ENCODE peak calls at places on chromosomes 1 and 21, in seven cellular contexts. One of them, this sample, is unnamed.

GRCh38 chr21:44702973-44703730 is 6.2 kb downstream of the KRTAP10-12 start:
- DNase-seq in A673: no peak
- DNase-seq in WERI-Rb-1: peak
- DNase-seq in cardiac fibroblast: no peak
- DNase-seq in tibial artery: peak
- DNase-seq in PC-9: no peak
- DNase-seq in lung: peak
- DNase-seq in this sample: no peak

GRCh38 chr1:207279683-207280082 is 41.8 kb upstream of the CD55 start:
- DNase-seq in A673: no peak
- DNase-seq in WERI-Rb-1: no peak
- DNase-seq in cardiac fibroblast: no peak
- DNase-seq in tibial artery: no peak
- DNase-seq in PC-9: no peak
- DNase-seq in lung: no peak
- DNase-seq in this sample: no peak

GRCh38 chr1:99527078-99527477 is 118.8 kb upstream of the PALMD start:
- DNase-seq in A673: peak
- DNase-seq in WERI-Rb-1: no peak
- DNase-seq in cardiac fibroblast: peak
- DNase-seq in tibial artery: no peak
- DNase-seq in PC-9: no peak
- DNase-seq in lung: no peak
- DNase-seq in this sample: no peak

GRCh38 chr1:111603979-111604378 is 15.6 kb upstream of the RAP1A start:
- DNase-seq in A673: no peak
- DNase-seq in WERI-Rb-1: no peak
- DNase-seq in cardiac fibroblast: no peak
- DNase-seq in tibial artery: no peak
- DNase-seq in PC-9: no peak
- DNase-seq in lung: no peak
- DNase-seq in this sample: no peak

GRCh38 chr1:220430059-220430458 is 97.9 kb upstream of the MARK1 start:
- DNase-seq in A673: no peak
- DNase-seq in WERI-Rb-1: no peak
- DNase-seq in cardiac fibroblast: no peak
- DNase-seq in tibial artery: no peak
- DNase-seq in PC-9: peak
- DNase-seq in lung: no peak
- DNase-seq in this sample: no peak

GRCh38 chr21:26819944-26820343 is 25.3 kb downstream of the ADAMTS1 start:
- DNase-seq in A673: no peak
- DNase-seq in WERI-Rb-1: no peak
- DNase-seq in cardiac fibroblast: no peak
- DNase-seq in tibial artery: no peak
- DNase-seq in PC-9: no peak
- DNase-seq in lung: no peak
- DNase-seq in this sample: no peak

GRCh38 chr1:22262583-22262982 is 119.7 kb upstream of the WNT4 start:
- DNase-seq in A673: no peak
- DNase-seq in WERI-Rb-1: peak
- DNase-seq in cardiac fibroblast: no peak
- DNase-seq in tibial artery: no peak
- DNase-seq in PC-9: no peak
- DNase-seq in lung: no peak
- DNase-seq in this sample: peak

GRCh38 chr1:6235302-6235680 is 473 bp downstream of the ICMT start:
- DNase-seq in A673: no peak
- DNase-seq in WERI-Rb-1: no peak
- DNase-seq in cardiac fibroblast: no peak
- DNase-seq in tibial artery: no peak
- DNase-seq in PC-9: no peak
- DNase-seq in lung: no peak
- DNase-seq in this sample: no peak

GRCh38 chr1:197924516-197925123 is 7.4 kb downstream of the LHX9 start:
- DNase-seq in A673: peak
- DNase-seq in WERI-Rb-1: peak
- DNase-seq in cardiac fibroblast: peak
- DNase-seq in tibial artery: no peak
- DNase-seq in PC-9: peak
- DNase-seq in lung: no peak
- DNase-seq in this sample: no peak

GRCh38 chr1:11520531-11521233 is 41.7 kb downstream of the DISP3 start:
- DNase-seq in A673: no peak
- DNase-seq in WERI-Rb-1: peak
- DNase-seq in cardiac fibroblast: no peak
- DNase-seq in tibial artery: peak
- DNase-seq in PC-9: no peak
- DNase-seq in lung: no peak
- DNase-seq in this sample: no peak

GRCh38 chr21:41170442-41170841 is 2.5 kb downstream of the BACE2 start:
- DNase-seq in A673: peak
- DNase-seq in WERI-Rb-1: peak
- DNase-seq in cardiac fibroblast: peak
- DNase-seq in tibial artery: no peak
- DNase-seq in PC-9: peak
- DNase-seq in lung: peak
- DNase-seq in this sample: peak

GRCh38 chr1:198519639-198520501 is 20.6 kb downstream of the ATP6V1G3 start:
- DNase-seq in A673: peak
- DNase-seq in WERI-Rb-1: no peak
- DNase-seq in cardiac fibroblast: no peak
- DNase-seq in tibial artery: no peak
- DNase-seq in PC-9: no peak
- DNase-seq in lung: no peak
- DNase-seq in this sample: no peak

GRCh38 chr1:174041369-174041768 is 19.2 kb upstream of the RC3H1 start:
- DNase-seq in A673: no peak
- DNase-seq in WERI-Rb-1: no peak
- DNase-seq in cardiac fibroblast: no peak
- DNase-seq in tibial artery: no peak
- DNase-seq in PC-9: no peak
- DNase-seq in lung: no peak
- DNase-seq in this sample: no peak

GRCh38 chr1:203592156-203592555 is 34.5 kb upstream of the ATP2B4 start:
- DNase-seq in A673: peak
- DNase-seq in WERI-Rb-1: peak
- DNase-seq in cardiac fibroblast: no peak
- DNase-seq in tibial artery: no peak
- DNase-seq in PC-9: no peak
- DNase-seq in lung: no peak
- DNase-seq in this sample: peak

GRCh38 chr1:5993553-5994510 is 1.6 kb upstream of the NPHP4 start:
- DNase-seq in A673: no peak
- DNase-seq in WERI-Rb-1: no peak
- DNase-seq in cardiac fibroblast: no peak
- DNase-seq in tibial artery: no peak
- DNase-seq in PC-9: no peak
- DNase-seq in lung: no peak
- DNase-seq in this sample: no peak

DNA sequence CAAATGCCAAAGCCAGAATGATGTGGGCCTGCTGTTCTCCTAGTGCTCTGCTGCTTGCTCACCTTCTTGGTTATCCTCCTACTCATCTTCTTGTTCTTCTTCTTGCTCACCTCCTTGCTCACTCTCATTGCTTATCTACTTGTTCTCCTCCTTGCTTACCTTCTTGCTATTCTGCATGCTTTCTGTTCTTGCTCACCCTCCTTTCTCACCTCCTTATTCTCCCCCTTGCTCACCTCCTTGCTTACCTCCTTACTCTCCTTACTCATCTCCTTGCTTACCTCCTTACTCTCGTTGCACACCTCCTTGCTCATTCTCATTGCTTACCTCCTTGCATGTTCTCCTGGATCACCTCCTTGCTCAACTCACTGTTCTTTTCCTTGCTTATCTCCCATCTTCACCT is at the start of gene OR14I1:
- DNase-seq in A673: no peak
- DNase-seq in WERI-Rb-1: no peak
- DNase-seq in cardiac fibroblast: no peak
- DNase-seq in tibial artery: no peak
- DNase-seq in PC-9: no peak
- DNase-seq in lung: no peak
- DNase-seq in this sample: no peak
- TF ChIP-seq CTCF in A673: no peak
- TF ChIP-seq CTCF in WERI-Rb-1: no peak
- TF ChIP-seq CTCF in cardiac fibroblast: no peak
- TF ChIP-seq CTCF in tibial artery: no peak
- TF ChIP-seq CTCF in PC-9: no peak
- TF ChIP-seq CTCF in lung: no peak
- TF ChIP-seq CTCF in this sample: no peak

DNA sequence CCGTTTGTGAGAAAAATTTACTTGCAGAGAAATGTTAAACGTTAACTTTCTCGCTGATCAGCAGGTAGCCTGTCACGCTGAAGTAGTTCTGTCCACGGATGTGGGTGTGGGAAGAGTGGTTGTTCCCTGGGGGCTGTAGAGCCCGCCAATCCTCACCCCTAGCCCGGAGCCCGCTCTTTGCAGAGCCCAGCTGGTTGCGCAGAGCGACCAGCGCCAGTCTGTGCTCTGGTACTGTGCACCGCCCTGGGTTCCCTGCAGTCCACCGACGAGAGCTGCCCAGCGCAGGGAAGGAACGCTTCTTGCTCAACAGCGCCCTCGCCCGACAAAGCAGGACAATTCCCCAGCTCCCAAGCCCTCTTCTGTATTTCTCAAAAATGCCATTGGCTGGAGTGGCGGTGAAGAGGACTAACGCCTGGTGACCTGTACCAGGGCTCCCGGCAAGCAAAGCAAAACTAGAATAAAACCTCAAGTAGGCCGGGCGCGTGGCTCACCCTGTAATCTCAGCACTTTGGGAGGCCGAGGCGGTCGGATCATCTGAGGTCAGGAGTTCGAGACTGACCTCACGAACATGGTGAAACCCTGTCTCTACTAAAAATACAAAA is 3.3 kb downstream of the RIPPLY3 start:
- DNase-seq in A673: peak
- DNase-seq in WERI-Rb-1: peak
- DNase-seq in cardiac fibroblast: peak
- DNase-seq in tibial artery: peak
- DNase-seq in PC-9: peak
- DNase-seq in lung: peak
- DNase-seq in this sample: peak
- TF ChIP-seq CTCF in A673: peak
- TF ChIP-seq CTCF in WERI-Rb-1: peak
- TF ChIP-seq CTCF in cardiac fibroblast: peak
- TF ChIP-seq CTCF in tibial artery: peak
- TF ChIP-seq CTCF in PC-9: peak
- TF ChIP-seq CTCF in lung: peak
- TF ChIP-seq CTCF in this sample: peak

GRCh38 chr21:31530364-31530763 is 129.1 kb upstream of the SOD1 start:
- DNase-seq in A673: no peak
- DNase-seq in WERI-Rb-1: no peak
- DNase-seq in cardiac fibroblast: no peak
- DNase-seq in tibial artery: no peak
- DNase-seq in PC-9: no peak
- DNase-seq in lung: no peak
- DNase-seq in this sample: no peak
- TF ChIP-seq CTCF in A673: no peak
- TF ChIP-seq CTCF in WERI-Rb-1: peak
- TF ChIP-seq CTCF in cardiac fibroblast: no peak
- TF ChIP-seq CTCF in tibial artery: no peak
- TF ChIP-seq CTCF in PC-9: no peak
- TF ChIP-seq CTCF in lung: no peak
- TF ChIP-seq CTCF in this sample: no peak

DNA sequence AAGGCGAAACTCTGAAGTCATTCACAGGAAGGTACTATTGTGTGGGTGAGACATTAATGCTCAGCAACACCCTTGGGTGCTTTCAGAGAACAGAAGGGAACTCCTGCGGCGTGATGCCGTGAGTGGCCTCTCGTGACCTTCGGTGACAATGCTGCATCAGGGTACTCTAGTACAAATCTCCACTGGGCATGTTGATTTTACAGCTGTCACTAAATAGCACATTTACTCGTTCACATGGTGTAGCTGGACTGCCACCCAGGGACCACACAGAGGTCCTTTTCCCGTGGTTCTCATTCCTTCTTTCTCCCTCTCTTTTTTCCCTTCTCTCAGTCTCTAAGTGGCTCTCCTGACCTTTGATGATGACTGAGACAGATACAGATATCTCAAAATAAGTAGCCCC is 223.6 kb upstream of the FMN2 start:
- DNase-seq in A673: no peak
- DNase-seq in WERI-Rb-1: peak
- DNase-seq in cardiac fibroblast: no peak
- DNase-seq in tibial artery: no peak
- DNase-seq in PC-9: no peak
- DNase-seq in lung: no peak
- DNase-seq in this sample: no peak
- TF ChIP-seq CTCF in A673: no peak
- TF ChIP-seq CTCF in WERI-Rb-1: peak
- TF ChIP-seq CTCF in cardiac fibroblast: no peak
- TF ChIP-seq CTCF in tibial artery: no peak
- TF ChIP-seq CTCF in PC-9: no peak
- TF ChIP-seq CTCF in lung: no peak
- TF ChIP-seq CTCF in this sample: no peak

GRCh38 chr1:36124404-36125128 is 456 bp downstream of the COL8A2 start:
- DNase-seq in A673: no peak
- DNase-seq in WERI-Rb-1: no peak
- DNase-seq in cardiac fibroblast: no peak
- DNase-seq in tibial artery: no peak
- DNase-seq in PC-9: no peak
- DNase-seq in lung: no peak
- DNase-seq in this sample: no peak

GRCh38 chr1:36123357-36123756 is 1.7 kb downstream of the COL8A2 start:
- DNase-seq in A673: no peak
- DNase-seq in WERI-Rb-1: no peak
- DNase-seq in cardiac fibroblast: no peak
- DNase-seq in tibial artery: no peak
- DNase-seq in PC-9: no peak
- DNase-seq in lung: no peak
- DNase-seq in this sample: no peak

GRCh38 chr1:36122463-36123025 is 2.5 kb downstream of the COL8A2 start:
- DNase-seq in A673: no peak
- DNase-seq in WERI-Rb-1: no peak
- DNase-seq in cardiac fibroblast: no peak
- DNase-seq in tibial artery: no peak
- DNase-seq in PC-9: no peak
- DNase-seq in lung: no peak
- DNase-seq in this sample: no peak

GRCh38 chr1:36119451-36119850 is 5.6 kb downstream of the COL8A2 start:
- DNase-seq in A673: no peak
- DNase-seq in WERI-Rb-1: no peak
- DNase-seq in cardiac fibroblast: no peak
- DNase-seq in tibial artery: no peak
- DNase-seq in PC-9: no peak
- DNase-seq in lung: no peak
- DNase-seq in this sample: no peak

DNA sequence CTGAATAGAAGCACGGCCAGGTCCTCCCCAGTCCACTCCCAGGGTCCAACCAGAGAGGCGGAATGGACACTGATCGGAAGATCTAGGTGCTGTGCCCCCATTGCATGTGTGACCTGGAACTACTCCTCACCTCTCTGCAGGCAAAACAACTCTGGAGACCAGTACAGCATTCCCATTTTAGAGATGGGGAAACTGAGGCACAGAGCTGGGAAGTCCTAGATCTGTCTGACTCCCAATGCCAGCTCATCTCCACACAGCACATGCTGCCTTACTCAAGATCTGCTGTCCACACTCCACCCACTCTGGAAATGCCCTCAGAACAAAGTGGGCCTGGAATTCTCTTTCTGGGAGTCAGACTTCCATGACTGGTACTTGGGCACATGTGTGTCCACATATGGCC is 3.0 kb downstream of the COL8A2 start:
- DNase-seq in A673: no peak
- DNase-seq in WERI-Rb-1: no peak
- DNase-seq in cardiac fibroblast: no peak
- DNase-seq in tibial artery: no peak
- DNase-seq in PC-9: no peak
- DNase-seq in lung: no peak
- DNase-seq in this sample: no peak
- TF ChIP-seq CTCF in A673: no peak
- TF ChIP-seq CTCF in WERI-Rb-1: no peak
- TF ChIP-seq CTCF in cardiac fibroblast: no peak
- TF ChIP-seq CTCF in tibial artery: no peak
- TF ChIP-seq CTCF in PC-9: no peak
- TF ChIP-seq CTCF in lung: no peak
- TF ChIP-seq CTCF in this sample: no peak

This sample was measured in progenitor cell of endocrine pancreas.